ENCODE peak calls at places on chromosome 18, in seven cellular contexts. A, C, M, T, K, E and I are unnamed samples.

GRCh38 chr18:50662177-50662576 is 102.3 kb downstream of the MAPK4 start:
- DNase-seq in A (no peak), C (peak), M (no peak), T (peak), K (no peak), E (peak), I (no peak)

GRCh38 chr18:31973929-31974546 is 31.1 kb upstream of the TRAPPC8 start:
- DNase-seq in A (no peak), C (no peak), M (no peak), T (no peak), K (no peak), E (no peak), I (no peak)

GRCh38 chr18:23992119-23992940 is 22.2 kb upstream of the TTC39C start:
- DNase-seq in A (peak), C (no peak), M (no peak), T (no peak), K (no peak), E (no peak), I (peak)

GRCh38 chr18:26097563-26097962 is 7.2 kb upstream of the SS18 start:
- DNase-seq in A (no peak), C (no peak), M (no peak), T (no peak), K (no peak), E (no peak), I (no peak)

GRCh38 chr18:61019902-61020301 is 313.3 kb upstream of the CDH20 start:
- DNase-seq in A (no peak), C (no peak), M (no peak), T (no peak), K (no peak), E (no peak), I (no peak)

GRCh38 chr18:10410472-10411300 is 43.7 kb upstream of the APCDD1 start:
- DNase-seq in A (no peak), C (no peak), M (no peak), T (no peak), K (no peak), E (no peak), I (peak)

GRCh38 chr18:25310045-25310444 is 41.9 kb downstream of the ZNF521 start:
- DNase-seq in A (no peak), C (no peak), M (no peak), T (no peak), K (no peak), E (no peak), I (no peak)

GRCh38 chr18:39205565-39205964 is 1640.0 kb upstream of the CELF4 start:
- DNase-seq in A (no peak), C (no peak), M (no peak), T (no peak), K (no peak), E (peak), I (no peak)

GRCh38 chr18:23810396-23810795 is 121.1 kb downstream of the LAMA3 start:
- DNase-seq in A (no peak), C (no peak), M (no peak), T (no peak), K (no peak), E (no peak), I (no peak)

GRCh38 chr18:48629730-48630324 is 91.0 kb downstream of the CTIF start:
- DNase-seq in A (no peak), C (peak), M (no peak), T (no peak), K (no peak), E (peak), I (no peak)

GRCh38 chr18:68241881-68242280 is 473.0 kb downstream of the TMX3 start:
- DNase-seq in A (no peak), C (no peak), M (no peak), T (no peak), K (no peak), E (no peak), I (no peak)

GRCh38 chr18:36176177-36176584 is 11.1 kb upstream of the MOCOS start:
- DNase-seq in A (no peak), C (no peak), M (no peak), T (no peak), K (peak), E (peak), I (no peak)

GRCh38 chr18:75422341-75422910 is 5.1 kb downstream of the SMIM21 start:
- DNase-seq in A (no peak), C (no peak), M (no peak), T (no peak), K (no peak), E (no peak), I (no peak)

GRCh38 chr18:10015288-10015701 is 101.5 kb downstream of the VAPA start:
- DNase-seq in A (no peak), C (no peak), M (no peak), T (no peak), K (no peak), E (no peak), I (no peak)

GRCh38 chr18:40407913-40408312 is 1547.1 kb upstream of the PIK3C3 start:
- DNase-seq in A (no peak), C (no peak), M (no peak), T (no peak), K (no peak), E (no peak), I (no peak)

GRCh38 chr18:12278153-12278764 is 24.1 kb downstream of the CIDEA start:
- DNase-seq in A (no peak), C (no peak), M (no peak), T (no peak), K (no peak), E (no peak), I (no peak)

GRCh38 chr18:57195341-57195740 is 48.5 kb downstream of the BOD1L2 start:
- DNase-seq in A (no peak), C (no peak), M (no peak), T (no peak), K (no peak), E (no peak), I (no peak)

GRCh38 chr18:76657428-76657827 is 162.4 kb upstream of the ZNF516 start:
- DNase-seq in A (no peak), C (no peak), M (no peak), T (no peak), K (no peak), E (no peak), I (no peak)

GRCh38 chr18:47215554-47216138 is 35.8 kb downstream of the SKOR2 start:
- DNase-seq in A (no peak), C (peak), M (no peak), T (peak), K (no peak), E (peak), I (no peak)

GRCh38 chr18:63208676-63209075 is 110.9 kb downstream of the BCL2 start:
- DNase-seq in A (no peak), C (no peak), M (no peak), T (no peak), K (no peak), E (no peak), I (no peak)
- H3K4me3 ChIP-seq in A (no peak), C (no peak), M (no peak), T (no peak), K (no peak), E (no peak), I (no peak)

GRCh38 chr18:22166070-22166972 is 3.1 kb upstream of the GATA6 start:
- DNase-seq in A (peak), C (peak), M (no peak), T (no peak), K (peak), E (no peak), I (peak)
- TF ChIP-seq POLR2A in A (peak), C (no peak), M (no peak), T (no peak), K (peak), E (no peak), I (no peak)

DNA sequence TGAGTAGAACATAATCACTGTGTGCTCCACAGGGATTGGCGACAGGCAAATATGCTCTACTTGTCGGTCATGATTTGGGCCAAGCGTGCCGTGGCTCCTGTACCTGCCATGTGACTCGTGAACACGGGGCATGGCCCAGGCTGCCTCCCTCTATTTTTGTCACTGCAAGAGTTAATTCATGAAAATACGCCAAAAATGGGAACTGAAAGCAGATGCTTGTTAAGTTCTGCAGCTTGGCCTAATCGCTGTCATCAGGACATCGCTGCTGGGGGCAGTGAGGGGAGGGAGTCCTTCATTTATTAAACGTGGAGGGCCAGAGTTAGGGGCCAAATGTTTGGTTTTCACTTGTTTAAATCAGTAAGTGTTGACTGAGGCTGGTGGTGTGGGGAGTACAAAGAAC is 177.8 kb downstream of the BCL2 start:
- DNase-seq in A (no peak), C (no peak), M (no peak), T (no peak), K (peak), E (no peak), I (no peak)
- TF ChIP-seq EP300 in A (no peak), C (no peak), M (no peak), T (no peak), K (no peak), E (no peak), I (no peak)

DNA sequence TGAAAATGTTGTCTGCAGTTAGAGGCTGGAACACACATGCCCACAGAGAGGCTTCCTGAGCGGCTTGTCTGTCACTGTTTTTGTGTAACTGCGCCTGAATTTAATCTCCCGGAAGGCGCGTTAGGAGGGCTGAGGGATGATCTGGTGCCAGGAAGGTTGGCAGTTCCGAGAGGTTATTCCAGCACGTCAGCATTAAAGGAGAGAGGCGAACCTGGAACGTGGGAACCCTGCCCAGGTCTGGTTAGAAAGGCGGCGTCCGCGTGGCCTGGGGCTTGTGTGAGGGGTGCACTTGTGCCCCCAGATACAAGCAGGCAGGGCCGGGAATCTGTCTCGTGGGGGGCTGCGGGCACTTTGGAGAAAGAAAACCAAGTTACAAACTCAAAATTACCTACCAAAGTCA is 75.3 kb downstream of the NFATC1 start:
- DNase-seq in A (no peak), C (no peak), M (no peak), T (no peak), K (no peak), E (no peak), I (no peak)
- H3K4me3 ChIP-seq in A (no peak), C (no peak), M (no peak), T (no peak), K (no peak), E (no peak), I (no peak)